ENCODE peak calls at places on chromosomes 6 and 20, in six cellular contexts. L is K562, J is IMR-90, U is HepG2, C is SK-N-SH, D is GM12878. T is an unnamed sample.

GRCh38 chr20:57361517-57361916 is 10.5 kb downstream of the RAE1 start:
- DNase-seq in C (no peak), U (no peak), L (no peak), J (peak; percentile 87), D (no peak), T (no peak)

GRCh38 chr6:155493694-155494143 is 38.1 kb upstream of the NOX3 start:
- DNase-seq in D (peak; percentile 56), U (peak; percentile 91), L (no peak), C (no peak), J (peak; percentile 100), T (peak; percentile 94)

GRCh38 chr6:33481192-33481591 is 26.8 kb downstream of the ZBTB9 start:
- DNase-seq in D (no peak), J (no peak), C (no peak), U (no peak), L (no peak), T (no peak)

GRCh38 chr20:38601216-38602184 is at the start of gene ARHGAP40:
- DNase-seq in U (peak; percentile 54), C (peak; percentile 61), D (no peak), J (no peak), L (peak; percentile 46), T (no peak)

GRCh38 chr6:78436335-78436734 is 431.0 kb upstream of the IRAK1BP1 start:
- DNase-seq in D (no peak), J (peak; percentile 33), C (no peak), L (no peak), U (peak; percentile 1), T (no peak)

GRCh38 chr6:168873266-168873665 is 380.4 kb downstream of the THBS2 start:
- DNase-seq in D (no peak), J (no peak), C (no peak), U (no peak), L (no peak), T (no peak)

GRCh38 chr6:73879894-73880293 is 183.9 kb downstream of the CD109 start:
- DNase-seq in U (no peak), C (no peak), D (no peak), J (no peak), L (no peak), T (no peak)

GRCh38 chr6:28867078-28867414 is 56.7 kb downstream of the TRIM27 start:
- DNase-seq in U (no peak), C (peak; percentile 52), D (no peak), J (peak; percentile 3), L (peak; percentile 65), T (no peak)

GRCh38 chr20:50085481-50086365 is 27.2 kb downstream of the UBE2V1 start:
- DNase-seq in U (peak; percentile 82), L (peak; percentile 69), J (peak; percentile 73), D (no peak), C (peak; percentile 79), T (peak; percentile 70)

GRCh38 chr6:9131616-9132015 is 696.3 kb upstream of the SLC35B3 start:
- DNase-seq in L (no peak), C (no peak), J (peak; percentile 6), U (no peak), D (no peak), T (no peak)

GRCh38 chr6:80250391-80250997 is 144.0 kb downstream of the BCKDHB start:
- DNase-seq in J (peak; percentile 16), L (peak; percentile 87), U (no peak), C (no peak), D (no peak), T (no peak)

GRCh38 chr6:15945593-15946159 is 183.2 kb upstream of the MYLIP start:
- DNase-seq in D (no peak), J (peak; percentile 4), L (no peak), C (no peak), U (no peak), T (peak; percentile 1)

GRCh38 chr20:63740070-63740500 is 509 bp downstream of the SLC2A4RG start:
- DNase-seq in L (peak; percentile 76), J (peak; percentile 7), U (no peak), D (no peak), C (peak; percentile 87), T (peak; percentile 45)

GRCh38 chr6:123801067-123801466 is 2.6 kb upstream of the NKAIN2 start:
- DNase-seq in C (no peak), L (no peak), U (no peak), D (no peak), J (no peak), T (no peak)

GRCh38 chr6:7819641-7820040 is 90.9 kb downstream of the TXNDC5 start:
- DNase-seq in D (no peak), C (no peak), L (no peak), J (peak; percentile 42), U (no peak), T (no peak)

GRCh38 chr6:41224800-41225199 is 3.3 kb upstream of the TREML4 start:
- DNase-seq in C (no peak), D (no peak), L (no peak), U (no peak), J (no peak), T (no peak)

GRCh38 chr20:50957276-50957675 is 1.1 kb downstream of the DPM1 start:
- DNase-seq in D (no peak), L (no peak), J (no peak), C (no peak), U (no peak), T (peak; percentile 12)

GRCh38 chr6:71015392-71015791 is 58.5 kb upstream of the B3GAT2 start:
- DNase-seq in U (no peak), D (no peak), J (no peak), L (no peak), C (no peak), T (no peak)

GRCh38 chr6:140490086-140490485 is 1115.6 kb upstream of the CITED2 start:
- DNase-seq in J (peak; percentile 56), C (no peak), U (no peak), D (no peak), L (no peak), T (no peak)

DNA sequence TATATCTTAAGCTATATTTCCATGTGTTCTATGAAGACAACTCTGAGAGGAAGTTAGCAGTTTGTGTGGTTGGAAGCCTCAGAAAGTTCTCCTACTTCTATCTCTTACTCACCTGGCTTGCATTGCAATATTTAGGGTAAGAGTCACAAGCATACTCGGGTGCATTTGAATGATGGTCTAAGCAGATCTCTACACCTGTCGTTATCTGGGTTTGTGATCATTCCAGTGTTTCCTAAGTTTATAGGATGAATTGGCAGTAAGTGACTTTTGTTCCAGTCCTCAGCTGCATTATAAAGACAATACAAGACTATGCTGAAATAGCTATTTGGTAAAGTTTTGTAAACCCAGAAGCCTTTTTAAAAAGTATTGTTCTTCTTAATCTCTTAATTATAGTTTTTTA is 36.9 kb downstream of the CBFA2T2 start:
- DNase-seq in L (no peak), C (no peak), D (no peak), U (no peak), J (no peak), T (no peak)
- TF ChIP-seq SMC3 in L (no peak), C (no peak), D (no peak), U (no peak), J (no peak), T (no peak)

GRCh38 chr20:25484911-25485511 is 77.5 kb downstream of the GINS1 start:
- DNase-seq in L (no peak), U (no peak), C (no peak), J (no peak), D (no peak), T (no peak)
- TF ChIP-seq SMC3 in L (no peak), U (no peak), C (no peak), J (no peak), D (no peak), T (no peak)

DNA sequence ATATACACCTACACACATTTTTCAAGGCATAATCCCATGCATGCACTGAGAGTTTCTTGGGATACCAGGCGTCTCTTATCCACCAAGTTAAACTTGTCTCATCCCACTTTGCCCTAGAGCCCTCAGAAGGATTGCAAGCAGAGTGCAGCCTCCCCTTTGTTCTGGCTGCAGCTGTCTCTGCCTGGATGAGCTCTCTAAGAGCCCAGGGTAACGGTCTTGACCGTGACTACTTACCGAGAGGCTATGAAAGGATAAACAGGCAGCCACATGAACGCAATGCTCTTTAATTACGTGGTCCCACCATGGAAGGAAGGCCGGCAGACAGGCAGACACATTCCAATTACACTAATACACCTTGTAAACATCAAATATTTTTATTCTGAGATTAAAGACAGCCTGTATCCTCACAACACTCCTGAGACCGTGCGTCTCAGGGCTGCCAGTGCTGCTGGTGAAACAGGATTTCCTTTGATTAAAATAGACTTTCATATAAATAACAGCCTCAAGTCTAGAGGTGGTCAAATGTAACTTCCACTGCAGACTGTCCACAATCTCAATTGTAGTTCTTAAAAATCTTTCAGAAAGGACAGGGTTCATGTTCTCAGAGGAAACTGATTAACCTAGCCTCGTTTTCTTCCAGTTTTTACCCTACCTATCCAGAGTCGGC is 210.0 kb upstream of the PRDM1 start:
- DNase-seq in J (no peak), C (no peak), L (no peak), D (no peak), U (no peak), T (no peak)
- TF ChIP-seq SMC3 in J (no peak), C (no peak), L (no peak), D (no peak), U (no peak), T (no peak)

DNA sequence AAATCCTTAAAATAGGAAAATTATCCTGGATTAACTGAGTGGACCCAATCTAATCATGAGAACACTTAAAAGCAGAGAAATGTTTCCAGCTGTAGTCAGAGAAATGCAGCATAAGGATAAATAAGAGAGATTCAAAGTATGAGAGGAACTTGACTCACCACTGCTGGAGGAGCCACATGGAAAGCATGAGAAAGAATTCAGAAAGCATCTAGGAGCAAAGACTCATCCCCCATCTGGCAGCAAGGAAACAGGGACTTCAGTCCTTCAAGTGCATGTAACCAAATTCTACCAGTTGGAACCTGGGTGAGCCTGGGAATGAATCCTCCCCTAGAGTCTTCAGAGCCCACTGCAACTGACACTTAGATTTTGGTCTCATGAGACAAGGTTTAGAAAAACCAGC is 33.7 kb downstream of the RNF146 start:
- DNase-seq in C (no peak), J (peak; percentile 92), L (no peak), U (no peak), D (no peak), T (peak; percentile 6)
- TF ChIP-seq SMC3 in C (no peak), J (no peak), L (no peak), U (no peak), D (no peak), T (no peak)

GRCh38 chr6:501891-502601 is 110.5 kb downstream of the IRF4 start:
- DNase-seq in U (no peak), C (no peak), J (no peak), D (no peak), L (no peak), T (no peak)

GRCh38 chr6:499617-500016 is 108.1 kb downstream of the IRF4 start:
- DNase-seq in U (no peak), J (no peak), C (no peak), L (no peak), D (no peak), T (no peak)

GRCh38 chr6:502761-503160 is 111.2 kb downstream of the IRF4 start:
- DNase-seq in L (no peak), C (no peak), U (no peak), J (no peak), D (no peak), T (no peak)

GRCh38 chr6:496649-497048 is 105.1 kb downstream of the IRF4 start:
- DNase-seq in C (no peak), J (no peak), D (no peak), L (no peak), U (no peak), T (no peak)

DNA sequence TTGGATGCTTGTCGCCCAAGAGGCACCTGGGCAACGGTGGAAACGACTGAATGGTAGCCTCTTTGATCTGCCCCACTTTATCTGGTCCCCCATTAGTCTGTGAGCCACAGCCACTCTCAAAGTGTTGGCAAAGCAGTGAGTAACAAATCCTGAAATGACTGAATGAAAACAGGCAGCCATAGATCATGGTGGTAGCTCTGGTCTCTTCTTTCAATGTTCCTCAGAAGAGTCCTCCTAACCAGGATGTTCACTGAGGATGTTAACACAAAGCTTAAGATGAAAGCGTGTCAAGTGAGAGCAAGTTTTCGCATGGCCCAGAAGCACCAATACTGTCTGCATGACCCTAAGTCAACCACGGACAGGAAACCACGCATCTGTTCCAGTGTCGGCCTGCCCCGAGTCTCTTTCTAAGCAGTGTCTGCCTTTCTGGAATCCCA is 107.3 kb downstream of the IRF4 start:
- DNase-seq in U (no peak), D (peak; percentile 69), J (peak; percentile 4), C (no peak), L (no peak), T (no peak)
- TF ChIP-seq SMC3 in U (no peak), D (no peak), J (no peak), C (no peak), L (no peak), T (no peak)

T was measured in A549.